ENCODE peak calls at places on chromosomes 16 and 17, in seven cellular contexts. W, E, J, Y, B, H and S are unnamed samples.

GRCh38 chr17:44087319-44087718 is 16.8 kb downstream of the G6PC3 start:
- DNase-seq in Y (no peak), B (no peak), H (no peak), J (no peak), E (no peak), W (no peak), S (no peak)

GRCh38 chr16:75121949-75122568 is 5.5 kb upstream of the LDHD start:
- DNase-seq in J (no peak), E (no peak), H (no peak), W (no peak), B (no peak), Y (no peak), S (no peak)

GRCh38 chr17:40993856-40994255 is at the start of gene KRTAP3-3:
- DNase-seq in H (no peak), B (peak; percentile 81), J (no peak), W (no peak), Y (peak; percentile 56), E (no peak), S (no peak)

GRCh38 chr16:77780378-77780837 is 8.0 kb upstream of the VAT1L start:
- DNase-seq in W (no peak), B (no peak), H (no peak), E (no peak), J (peak; percentile 92), Y (no peak), S (no peak)

GRCh38 chr16:67270931-67271338 is 8.4 kb upstream of the PLEKHG4 start:
- DNase-seq in W (no peak), Y (no peak), H (no peak), E (no peak), B (no peak), J (no peak), S (no peak)

GRCh38 chr17:17682293-17682736 is 1.1 kb downstream of the RAI1 start:
- DNase-seq in E (peak; percentile 54), W (no peak), H (peak; percentile 55), B (no peak), J (no peak), Y (peak; percentile 70), S (no peak)

GRCh38 chr16:20671903-20672302 is 25.6 kb downstream of the ACSM1 start:
- DNase-seq in Y (no peak), H (no peak), W (no peak), B (no peak), J (no peak), E (no peak), S (no peak)

GRCh38 chr17:6244796-6245195 is 174.6 kb downstream of the WSCD1 start:
- DNase-seq in J (no peak), E (no peak), B (no peak), Y (no peak), W (no peak), H (no peak), S (no peak)

GRCh38 chr17:72126575-72127486 is 6.0 kb downstream of the SOX9 start:
- DNase-seq in B (no peak), E (no peak), W (no peak), H (peak; percentile 32), J (peak; percentile 70), Y (no peak), S (no peak)

GRCh38 chr17:81794509-81794908 is 9.4 kb upstream of the GCGR start:
- DNase-seq in B (no peak), Y (no peak), W (no peak), H (no peak), E (no peak), J (no peak), S (no peak)

GRCh38 chr17:29546085-29546484 is 20.8 kb downstream of the ABHD15 start:
- DNase-seq in B (no peak), J (no peak), W (no peak), Y (no peak), H (no peak), E (no peak), S (no peak)

GRCh38 chr16:67942200-67942509 is 1.8 kb downstream of the LCAT start:
- DNase-seq in B (no peak), W (no peak), J (peak; percentile 39), Y (no peak), H (peak; percentile 52), E (no peak), S (no peak)

GRCh38 chr16:4029816-4030215 is 86.4 kb downstream of the ADCY9 start:
- DNase-seq in B (no peak), H (no peak), W (no peak), E (no peak), Y (no peak), J (no peak), S (no peak)

GRCh38 chr17:5115673-5116651 is at the start of gene USP6:
- DNase-seq in J (no peak), E (peak; percentile 61), H (peak; percentile 81), Y (no peak), W (no peak), B (no peak), S (no peak)

GRCh38 chr17:6919158-6919557 is 76.7 kb upstream of the ALOX12 start:
- DNase-seq in J (no peak), Y (no peak), H (no peak), E (no peak), W (no peak), B (no peak), S (no peak)

GRCh38 chr17:74833501-74834361 is 26.0 kb downstream of the GRIN2C start:
- DNase-seq in H (peak; percentile 87), E (peak; percentile 54), B (no peak), W (no peak), J (peak; percentile 5), Y (peak; percentile 20), S (no peak)

GRCh38 chr17:21202512-21202911 is 11.4 kb downstream of the TMEM11 start:
- DNase-seq in B (no peak), E (no peak), W (no peak), H (no peak), Y (no peak), J (no peak), S (no peak)

GRCh38 chr16:1794908-1795666 is 1.6 kb upstream of the IGFALS start:
- DNase-seq in W (no peak), H (no peak), J (no peak), E (no peak), Y (no peak), B (no peak), S (no peak)